ENCODE peak calls at places on chromosome 16, in six cellular contexts. One of them, this sample, is unnamed. For H3K4me1, the result is how much of the 10 kb centered on the place peaks cover.

GRCh38 chr16:25260416-25260815 is 2.8 kb upstream of the ZKSCAN2 start:
- DNase-seq in mammary epithelial cell: peak
- DNase-seq in PC-3: no peak
- DNase-seq in endodermal cell: no peak
- DNase-seq in cardiac muscle cell: no peak
- DNase-seq in A549: no peak
- DNase-seq in this sample: peak

GRCh38 chr16:3015865-3016521 is 2.0 kb downstream of the CLDN6 start:
- DNase-seq in mammary epithelial cell: no peak
- DNase-seq in PC-3: no peak
- DNase-seq in endodermal cell: no peak
- DNase-seq in cardiac muscle cell: no peak
- DNase-seq in A549: no peak
- DNase-seq in this sample: no peak

GRCh38 chr16:84059946-84060901 is 17.6 kb upstream of the SLC38A8 start:
- DNase-seq in mammary epithelial cell: no peak
- DNase-seq in PC-3: no peak
- DNase-seq in endodermal cell: no peak
- DNase-seq in cardiac muscle cell: no peak
- DNase-seq in A549: no peak
- DNase-seq in this sample: no peak

GRCh38 chr16:69106491-69107291 is 1.2 kb downstream of the HAS3 start:
- DNase-seq in mammary epithelial cell: peak
- DNase-seq in PC-3: no peak
- DNase-seq in endodermal cell: peak
- DNase-seq in cardiac muscle cell: no peak
- DNase-seq in A549: peak
- DNase-seq in this sample: no peak

GRCh38 chr16:66342294-66342900 is 24.1 kb upstream of the CDH5 start:
- DNase-seq in mammary epithelial cell: no peak
- DNase-seq in PC-3: peak
- DNase-seq in endodermal cell: peak
- DNase-seq in cardiac muscle cell: peak
- DNase-seq in A549: peak
- DNase-seq in this sample: no peak

GRCh38 chr16:81645303-81645702 is 133.8 kb upstream of the PLCG2 start:
- DNase-seq in mammary epithelial cell: peak
- DNase-seq in PC-3: peak
- DNase-seq in endodermal cell: peak
- DNase-seq in cardiac muscle cell: peak
- DNase-seq in A549: no peak
- DNase-seq in this sample: peak

GRCh38 chr16:19344980-19345379 is 59.4 kb downstream of the CLEC19A start:
- DNase-seq in mammary epithelial cell: no peak
- DNase-seq in PC-3: no peak
- DNase-seq in endodermal cell: no peak
- DNase-seq in cardiac muscle cell: no peak
- DNase-seq in A549: no peak
- DNase-seq in this sample: no peak

GRCh38 chr16:55369151-55369550 is 45.1 kb downstream of the IRX6 start:
- DNase-seq in mammary epithelial cell: no peak
- DNase-seq in PC-3: no peak
- DNase-seq in endodermal cell: no peak
- DNase-seq in cardiac muscle cell: no peak
- DNase-seq in A549: no peak
- DNase-seq in this sample: no peak

GRCh38 chr16:11639925-11640899 is 28.0 kb upstream of the SNN start:
- DNase-seq in mammary epithelial cell: peak
- DNase-seq in PC-3: peak
- DNase-seq in endodermal cell: peak
- DNase-seq in cardiac muscle cell: peak
- DNase-seq in A549: peak
- DNase-seq in this sample: peak

GRCh38 chr16:68885321-68885720 is 42.0 kb downstream of the TANGO6 start:
- DNase-seq in mammary epithelial cell: no peak
- DNase-seq in PC-3: no peak
- DNase-seq in endodermal cell: no peak
- DNase-seq in cardiac muscle cell: no peak
- DNase-seq in A549: no peak
- DNase-seq in this sample: peak

GRCh38 chr16:49739381-49739780 is 116.5 kb downstream of the ZNF423 start:
- DNase-seq in mammary epithelial cell: no peak
- DNase-seq in PC-3: no peak
- DNase-seq in endodermal cell: peak
- DNase-seq in cardiac muscle cell: no peak
- DNase-seq in A549: peak
- DNase-seq in this sample: no peak

GRCh38 chr16:56307534-56307873 is 116.2 kb downstream of the GNAO1 start:
- DNase-seq in mammary epithelial cell: no peak
- DNase-seq in PC-3: no peak
- DNase-seq in endodermal cell: no peak
- DNase-seq in cardiac muscle cell: no peak
- DNase-seq in A549: no peak
- DNase-seq in this sample: no peak

GRCh38 chr16:71927383-71927782 is 32.1 kb downstream of the IST1 start:
- DNase-seq in mammary epithelial cell: peak
- DNase-seq in PC-3: peak
- DNase-seq in endodermal cell: no peak
- DNase-seq in cardiac muscle cell: peak
- DNase-seq in A549: no peak
- DNase-seq in this sample: peak

GRCh38 chr16:77789085-77789611 is 784 bp downstream of the VAT1L start:
- DNase-seq in mammary epithelial cell: peak
- DNase-seq in PC-3: no peak
- DNase-seq in endodermal cell: peak
- DNase-seq in cardiac muscle cell: no peak
- DNase-seq in A549: no peak
- DNase-seq in this sample: no peak

DNA sequence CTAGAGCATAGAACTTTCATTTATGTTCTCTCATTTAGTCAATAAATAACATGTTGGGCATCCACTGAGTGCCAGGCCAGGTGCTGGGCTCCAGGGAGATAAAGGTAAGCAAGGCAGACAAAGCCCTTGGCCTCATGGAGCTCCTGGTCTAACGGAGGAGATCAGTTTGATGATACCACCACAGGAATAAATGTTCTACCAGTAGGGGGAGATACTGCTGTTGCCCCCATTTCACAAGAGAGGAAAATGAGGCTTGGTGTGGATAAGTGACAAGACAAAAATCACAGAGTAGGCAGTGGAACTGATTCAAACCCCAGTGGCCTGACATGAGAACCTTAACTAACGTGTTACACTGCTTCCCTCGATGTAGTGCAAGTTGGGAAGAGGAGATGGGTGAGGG is 80.4 kb upstream of the ERCC4 start:
- DNase-seq in mammary epithelial cell: no peak
- DNase-seq in PC-3: no peak
- DNase-seq in endodermal cell: peak
- DNase-seq in cardiac muscle cell: no peak
- DNase-seq in A549: no peak
- DNase-seq in this sample: no peak
- TF ChIP-seq CTCF in mammary epithelial cell: no peak
- TF ChIP-seq CTCF in PC-3: no peak
- TF ChIP-seq CTCF in endodermal cell: peak
- TF ChIP-seq CTCF in cardiac muscle cell: no peak
- TF ChIP-seq CTCF in A549: no peak
- TF ChIP-seq CTCF in this sample: no peak

GRCh38 chr16:67459858-67460144 is 21.2 kb downstream of the ATP6V0D1 start:
- DNase-seq in mammary epithelial cell: no peak
- DNase-seq in PC-3: no peak
- DNase-seq in endodermal cell: no peak
- DNase-seq in cardiac muscle cell: no peak
- DNase-seq in A549: no peak
- DNase-seq in this sample: no peak
- H3K4me1 ChIP-seq in mammary epithelial cell: under half
- H3K4me1 ChIP-seq in PC-3: under half
- H3K4me1 ChIP-seq in endodermal cell: under half
- H3K4me1 ChIP-seq in cardiac muscle cell: under half
- H3K4me1 ChIP-seq in A549: under half
- H3K4me1 ChIP-seq in this sample: under half

GRCh38 chr16:88762258-88762870 is 22.7 kb downstream of the PIEZO1 start:
- DNase-seq in mammary epithelial cell: no peak
- DNase-seq in PC-3: no peak
- DNase-seq in endodermal cell: no peak
- DNase-seq in cardiac muscle cell: no peak
- DNase-seq in A549: no peak
- DNase-seq in this sample: no peak

GRCh38 chr16:88764913-88765349 is 20.1 kb downstream of the PIEZO1 start:
- DNase-seq in mammary epithelial cell: peak
- DNase-seq in PC-3: peak
- DNase-seq in endodermal cell: peak
- DNase-seq in cardiac muscle cell: no peak
- DNase-seq in A549: no peak
- DNase-seq in this sample: peak

GRCh38 chr16:88764080-88764479 is 20.9 kb downstream of the PIEZO1 start:
- DNase-seq in mammary epithelial cell: no peak
- DNase-seq in PC-3: no peak
- DNase-seq in endodermal cell: no peak
- DNase-seq in cardiac muscle cell: no peak
- DNase-seq in A549: no peak
- DNase-seq in this sample: no peak

GRCh38 chr16:88762941-88763340 is 22.1 kb downstream of the PIEZO1 start:
- DNase-seq in mammary epithelial cell: no peak
- DNase-seq in PC-3: no peak
- DNase-seq in endodermal cell: no peak
- DNase-seq in cardiac muscle cell: no peak
- DNase-seq in A549: no peak
- DNase-seq in this sample: no peak

GRCh38 chr16:88763502-88764053 is 21.4 kb downstream of the PIEZO1 start:
- DNase-seq in mammary epithelial cell: no peak
- DNase-seq in PC-3: no peak
- DNase-seq in endodermal cell: peak
- DNase-seq in cardiac muscle cell: no peak
- DNase-seq in A549: no peak
- DNase-seq in this sample: no peak
- TF ChIP-seq CTCF in mammary epithelial cell: no peak
- TF ChIP-seq CTCF in PC-3: no peak
- TF ChIP-seq CTCF in endodermal cell: peak
- TF ChIP-seq CTCF in cardiac muscle cell: no peak
- TF ChIP-seq CTCF in A549: no peak
- TF ChIP-seq CTCF in this sample: peak

GRCh38 chr16:86371083-86371803 is 139.1 kb upstream of the FOXF1 start:
- DNase-seq in mammary epithelial cell: no peak
- DNase-seq in PC-3: no peak
- DNase-seq in endodermal cell: no peak
- DNase-seq in cardiac muscle cell: no peak
- DNase-seq in A549: no peak
- DNase-seq in this sample: no peak

GRCh38 chr16:86370036-86370435 is 140.3 kb upstream of the FOXF1 start:
- DNase-seq in mammary epithelial cell: no peak
- DNase-seq in PC-3: no peak
- DNase-seq in endodermal cell: no peak
- DNase-seq in cardiac muscle cell: no peak
- DNase-seq in A549: no peak
- DNase-seq in this sample: no peak

GRCh38 chr16:86367291-86368072 is 142.8 kb upstream of the FOXF1 start:
- DNase-seq in mammary epithelial cell: no peak
- DNase-seq in PC-3: no peak
- DNase-seq in endodermal cell: no peak
- DNase-seq in cardiac muscle cell: no peak
- DNase-seq in A549: no peak
- DNase-seq in this sample: no peak

GRCh38 chr16:86365513-86366040 is 144.8 kb upstream of the FOXF1 start:
- DNase-seq in mammary epithelial cell: no peak
- DNase-seq in PC-3: no peak
- DNase-seq in endodermal cell: no peak
- DNase-seq in cardiac muscle cell: no peak
- DNase-seq in A549: no peak
- DNase-seq in this sample: no peak

DNA sequence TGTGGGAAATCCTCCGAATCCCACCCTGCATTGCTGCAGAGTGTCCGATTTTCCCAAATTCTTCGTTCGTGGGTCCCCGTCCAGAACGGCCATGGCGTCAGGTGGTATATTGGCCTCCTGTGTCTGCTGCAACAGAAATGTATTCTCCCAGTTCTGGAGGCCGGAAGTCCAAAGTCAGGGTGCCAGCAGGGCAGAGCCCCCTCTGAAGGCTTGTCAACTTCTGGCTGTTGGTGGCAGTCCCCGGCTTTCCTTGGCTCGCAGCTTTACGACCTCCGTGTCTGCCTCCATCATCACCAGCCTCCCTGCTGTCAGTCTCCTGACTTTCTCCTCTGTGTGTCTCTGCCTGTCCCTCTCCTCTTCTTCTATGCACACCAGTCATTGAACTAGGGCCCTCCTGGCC is 142.1 kb upstream of the FOXF1 start:
- DNase-seq in mammary epithelial cell: no peak
- DNase-seq in PC-3: no peak
- DNase-seq in endodermal cell: no peak
- DNase-seq in cardiac muscle cell: no peak
- DNase-seq in A549: no peak
- DNase-seq in this sample: no peak
- H3K4me1 ChIP-seq in mammary epithelial cell: under half
- H3K4me1 ChIP-seq in PC-3: under half
- H3K4me1 ChIP-seq in endodermal cell: under half
- H3K4me1 ChIP-seq in cardiac muscle cell: under half
- H3K4me1 ChIP-seq in A549: under half
- H3K4me1 ChIP-seq in this sample: under half

GRCh38 chr16:75224683-75225082 is 5.9 kb downstream of the CTRB1 start:
- DNase-seq in mammary epithelial cell: no peak
- DNase-seq in PC-3: no peak
- DNase-seq in endodermal cell: no peak
- DNase-seq in cardiac muscle cell: no peak
- DNase-seq in A549: no peak
- DNase-seq in this sample: no peak
- TF ChIP-seq CTCF in mammary epithelial cell: no peak
- TF ChIP-seq CTCF in PC-3: no peak
- TF ChIP-seq CTCF in endodermal cell: no peak
- TF ChIP-seq CTCF in cardiac muscle cell: no peak
- TF ChIP-seq CTCF in A549: no peak
- TF ChIP-seq CTCF in this sample: no peak

This sample was measured in foreskin keratinocyte.